ENCODE peak calls at places on chromosomes 13 and 19, in four cellular contexts. L, G, A and R are unnamed samples.

GRCh38 chr13:105612541-105612940 is 922.9 kb downstream of the EFNB2 start:
- DNase-seq in L (no peak), G (no peak), A (no peak), R (no peak)

GRCh38 chr19:42091300-42092266 is 15.6 kb downstream of the ZNF574 start:
- DNase-seq in L (no peak), G (no peak), A (no peak), R (no peak)

GRCh38 chr19:57651654-57651996 is 17.1 kb upstream of the ZSCAN4 start:
- DNase-seq in L (no peak), G (no peak), A (no peak), R (no peak)

GRCh38 chr13:100409132-100409531 is 179.5 kb downstream of the GGACT start:
- DNase-seq in L (no peak), G (no peak), A (no peak), R (no peak)

GRCh38 chr19:6723108-6723618 is 2.7 kb upstream of the C3 start:
- DNase-seq in L (no peak), G (no peak), A (no peak), R (no peak)

GRCh38 chr13:114132419-114133121 is at the start of gene RASA3:
- DNase-seq in L (peak), G (peak), A (peak), R (no peak)

GRCh38 chr13:67554746-67555452 is 324.8 kb upstream of the PCDH9 start:
- DNase-seq in L (no peak), G (no peak), A (no peak), R (no peak)

GRCh38 chr19:49820125-49820524 is 2.0 kb downstream of the MED25 start:
- DNase-seq in L (no peak), G (peak), A (no peak), R (no peak)

GRCh38 chr19:47247308-47247990 is 8.9 kb upstream of the CCDC9 start:
- DNase-seq in L (peak), G (peak), A (no peak), R (no peak)

GRCh38 chr19:33277434-33277833 is 24.9 kb downstream of the CEBPA start:
- DNase-seq in L (no peak), G (no peak), A (no peak), R (no peak)

GRCh38 chr13:48302920-48303330 is 626 bp upstream of the RB1 start:
- DNase-seq in L (no peak), G (no peak), A (no peak), R (no peak)

GRCh38 chr13:29457299-29457698 is 138.2 kb downstream of the SLC7A1 start:
- DNase-seq in L (no peak), G (no peak), A (peak), R (no peak)

GRCh38 chr13:113918981-113919646 is 54.8 kb downstream of the C13orf46 start:
- DNase-seq in L (no peak), G (no peak), A (no peak), R (no peak)

GRCh38 chr13:48403151-48403631 is 9.7 kb downstream of the LPAR6 start:
- DNase-seq in L (no peak), G (no peak), A (no peak), R (no peak)

GRCh38 chr13:44865722-44866484 is 123.4 kb downstream of the NUFIP1 start:
- DNase-seq in L (no peak), G (no peak), A (no peak), R (no peak)

GRCh38 chr13:75555836-75556235 is 6.2 kb downstream of the UCHL3 start:
- DNase-seq in L (no peak), G (no peak), A (no peak), R (no peak)

GRCh38 chr19:46428278-46429141 is at the start of gene PNMA8C:
- DNase-seq in L (peak), G (peak), A (no peak), R (peak)

GRCh38 chr13:51684076-51684475 is 99.8 kb downstream of the WDFY2 start:
- DNase-seq in L (no peak), G (no peak), A (no peak), R (no peak)

GRCh38 chr13:98280176-98280510 is 103.1 kb upstream of the RNF113B start:
- DNase-seq in L (no peak), G (no peak), A (no peak), R (no peak)

GRCh38 chr19:28934626-28935025 is 278.3 kb downstream of the UQCRFS1 start:
- DNase-seq in L (no peak), G (no peak), A (no peak), R (no peak)

GRCh38 chr19:7831452-7831851 is 1.4 kb downstream of the EVI5L start:
- DNase-seq in L (no peak), G (no peak), A (peak), R (no peak)

GRCh38 chr13:109007946-109008345 is 378.5 kb downstream of the MYO16 start:
- DNase-seq in L (no peak), G (no peak), A (no peak), R (no peak)

GRCh38 chr19:38869836-38870607 is 8.1 kb downstream of the RINL start:
- DNase-seq in L (peak), G (no peak), A (peak), R (peak)

GRCh38 chr13:76886292-76887061 is at the start of gene KCTD12:
- DNase-seq in L (peak), G (peak), A (peak), R (peak)

GRCh38 chr13:114101831-114102520 is 30.4 kb downstream of the RASA3 start:
- DNase-seq in L (no peak), G (no peak), A (no peak), R (no peak)

GRCh38 chr13:42654760-42655159 is 80.8 kb downstream of the TNFSF11 start:
- DNase-seq in L (no peak), G (no peak), A (no peak), R (no peak)

GRCh38 chr13:112804374-112804773 is 114.5 kb downstream of the ATP11A start:
- DNase-seq in L (no peak), G (no peak), A (no peak), R (no peak)

GRCh38 chr13:39875111-39875510 is 219.6 kb downstream of the COG6 start:
- DNase-seq in L (no peak), G (no peak), A (no peak), R (no peak)